ENCODE peak calls at places on chromosomes 3 and 15, in eight cellular contexts. U, C, O, G, D, W, I and E are unnamed samples.

GRCh38 chr15:86316699-86317378 is 237.2 kb downstream of the AGBL1 start:
- DNase-seq in U (no peak), C (no peak), O (no peak), G (no peak), D (no peak), W (no peak), I (no peak), E (no peak)

GRCh38 chr3:130900959-130901358 is 7.1 kb downstream of the ATP2C1 start:
- DNase-seq in U (no peak), C (no peak), O (no peak), G (no peak), D (no peak), W (no peak), I (no peak), E (no peak)

GRCh38 chr3:49908378-49909199 is 4.9 kb upstream of the MST1R start:
- DNase-seq in U (no peak), C (no peak), O (no peak), G (no peak), D (no peak), W (no peak), I (no peak), E (no peak)

GRCh38 chr3:78724886-78725285 is 1042.9 kb downstream of the ROBO1 start:
- DNase-seq in U (no peak), C (no peak), O (peak), G (no peak), D (no peak), W (no peak), I (no peak), E (no peak)

GRCh38 chr3:96931491-96931890 is 117.1 kb downstream of the EPHA6 start:
- DNase-seq in U (no peak), C (no peak), O (no peak), G (no peak), D (no peak), W (no peak), I (no peak), E (no peak)

GRCh38 chr15:38038659-38039442 is 104.4 kb downstream of the TMCO5A start:
- DNase-seq in U (no peak), C (no peak), O (no peak), G (no peak), D (no peak), W (peak), I (peak), E (peak)

GRCh38 chr3:108820586-108820985 is 2.0 kb upstream of the TRAT1 start:
- DNase-seq in U (no peak), C (no peak), O (no peak), G (no peak), D (no peak), W (no peak), I (no peak), E (no peak)

GRCh38 chr3:33256249-33256648 is 21.0 kb upstream of the FBXL2 start:
- DNase-seq in U (no peak), C (no peak), O (no peak), G (no peak), D (no peak), W (no peak), I (no peak), E (no peak)

GRCh38 chr3:7546219-7546618 is 685.3 kb downstream of the GRM7 start:
- DNase-seq in U (no peak), C (no peak), O (no peak), G (no peak), D (no peak), W (no peak), I (no peak), E (no peak)

GRCh38 chr3:100160516-100160915 is 46.2 kb upstream of the FILIP1L start:
- DNase-seq in U (no peak), C (no peak), O (no peak), G (no peak), D (no peak), W (no peak), I (no peak), E (no peak)

GRCh38 chr3:169283902-169284451 is 379.5 kb downstream of the MECOM start:
- DNase-seq in U (no peak), C (no peak), O (no peak), G (no peak), D (no peak), W (no peak), I (no peak), E (no peak)